ENCODE peak calls at places on chromosomes 6 and 20, in six cellular contexts. O is HepG2, P is HCT116, C is H1, Y is K562, W is GM12878. F is an unnamed sample.
A peak's percentile ranks its signal among the peaks of the same experiment; 100 is the strongest.

GRCh38 chr20:39916236-39916635 is 772.8 kb downstream of the MAFB start:
- DNase-seq in O (no peak), P (no peak), C (no peak), Y (no peak), W (no peak), F (no peak)

GRCh38 chr20:24100370-24101011 is 111.9 kb upstream of the GGTLC1 start:
- DNase-seq in O (peak; percentile 70), P (peak; percentile 18), C (no peak), Y (peak; percentile 24), W (no peak), F (peak; percentile 15)

GRCh38 chr6:11398451-11399326 is 138.9 kb upstream of the TMEM170B start:
- DNase-seq in O (peak; percentile 97), P (no peak), C (no peak), Y (no peak), W (no peak), F (no peak)

GRCh38 chr6:112018619-112019416 is 35.1 kb upstream of the CCN6 start:
- DNase-seq in O (peak; percentile 87), P (no peak), C (no peak), Y (no peak), W (no peak), F (no peak)

GRCh38 chr6:88586371-88587157 is 376.9 kb downstream of the RNGTT start:
- DNase-seq in O (no peak), P (no peak), C (no peak), Y (no peak), W (no peak), F (no peak)

GRCh38 chr6:1384549-1385128 is 4.7 kb upstream of the FOXF2 start:
- DNase-seq in O (no peak), P (no peak), C (no peak), Y (no peak), W (no peak), F (no peak)

GRCh38 chr20:57737349-57737748 is 27.5 kb upstream of the PMEPA1 start:
- DNase-seq in O (no peak), P (no peak), C (no peak), Y (no peak), W (no peak), F (no peak)

GRCh38 chr6:34919651-34920050 is 30.6 kb downstream of the ANKS1A start:
- DNase-seq in O (no peak), P (no peak), C (no peak), Y (no peak), W (no peak), F (no peak)

GRCh38 chr6:170032197-170032596 is 258.7 kb downstream of the DLL1 start:
- DNase-seq in O (no peak), P (no peak), C (no peak), Y (no peak), W (no peak), F (no peak)

GRCh38 chr20:37519508-37520416 is 1.3 kb upstream of the NNAT start:
- DNase-seq in O (peak; percentile 70), P (no peak), C (no peak), Y (peak; percentile 46), W (no peak), F (no peak)

GRCh38 chr6:170200458-170200891 is 90.4 kb downstream of the DLL1 start:
- DNase-seq in O (no peak), P (no peak), C (no peak), Y (no peak), W (no peak), F (no peak)

GRCh38 chr20:51801220-51801991 is 915 bp downstream of the SALL4 start:
- DNase-seq in O (no peak), P (no peak), C (no peak), Y (no peak), W (no peak), F (no peak)

GRCh38 chr6:5121479-5121878 is 36.3 kb downstream of the PPP1R3G start:
- DNase-seq in O (peak; percentile 63), P (no peak), C (no peak), Y (no peak), W (no peak), F (no peak)

GRCh38 chr6:37242429-37243052 is 15.0 kb upstream of the TBC1D22B start:
- DNase-seq in O (peak; percentile 82), P (peak; percentile 82), C (no peak), Y (peak; percentile 77), W (no peak), F (no peak)

GRCh38 chr6:30213999-30214982 is 1.1 kb upstream of the TRIM26 start:
- DNase-seq in O (peak; percentile 66), P (no peak), C (no peak), Y (peak; percentile 30), W (peak; percentile 33), F (no peak)

GRCh38 chr6:369559-370431 is 21.8 kb upstream of the IRF4 start:
- DNase-seq in O (no peak), P (no peak), C (no peak), Y (no peak), W (no peak), F (no peak)

GRCh38 chr20:49328790-49329189 is 50.9 kb upstream of the ZNFX1 start:
- DNase-seq in O (no peak), P (no peak), C (no peak), Y (no peak), W (no peak), F (no peak)

GRCh38 chr6:122696079-122696478 is 83.4 kb upstream of the FABP7 start:
- DNase-seq in O (no peak), P (peak; percentile 77), C (no peak), Y (no peak), W (no peak), F (no peak)

GRCh38 chr6:20952605-20953004 is 418.3 kb downstream of the CDKAL1 start:
- DNase-seq in O (peak; percentile 29), P (peak; percentile 60), C (no peak), Y (no peak), W (no peak), F (no peak)

GRCh38 chr6:95439741-95440140 is 137.6 kb upstream of the MANEA start:
- DNase-seq in O (peak; percentile 10), P (no peak), C (no peak), Y (no peak), W (no peak), F (no peak)

GRCh38 chr20:57795347-57795697 is 85.5 kb upstream of the PMEPA1 start:
- DNase-seq in O (peak; percentile 39), P (no peak), C (no peak), Y (no peak), W (no peak), F (no peak)

GRCh38 chr6:157726892-157727628 is 96.0 kb upstream of the SNX9 start:
- DNase-seq in O (no peak), P (no peak), C (no peak), Y (no peak), W (no peak), F (no peak)

GRCh38 chr6:9583946-9584345 is 830.9 kb downstream of the TFAP2A start:
- DNase-seq in O (no peak), P (no peak), C (no peak), Y (no peak), W (no peak), F (no peak)

GRCh38 chr6:156154896-156155295 is 622.3 kb upstream of the ARID1B start:
- DNase-seq in O (no peak), P (no peak), C (no peak), Y (no peak), W (no peak), F (no peak)

GRCh38 chr6:15616266-15616665 is 46.6 kb downstream of the DTNBP1 start:
- DNase-seq in O (no peak), P (no peak), C (no peak), Y (no peak), W (no peak), F (no peak)

DNA sequence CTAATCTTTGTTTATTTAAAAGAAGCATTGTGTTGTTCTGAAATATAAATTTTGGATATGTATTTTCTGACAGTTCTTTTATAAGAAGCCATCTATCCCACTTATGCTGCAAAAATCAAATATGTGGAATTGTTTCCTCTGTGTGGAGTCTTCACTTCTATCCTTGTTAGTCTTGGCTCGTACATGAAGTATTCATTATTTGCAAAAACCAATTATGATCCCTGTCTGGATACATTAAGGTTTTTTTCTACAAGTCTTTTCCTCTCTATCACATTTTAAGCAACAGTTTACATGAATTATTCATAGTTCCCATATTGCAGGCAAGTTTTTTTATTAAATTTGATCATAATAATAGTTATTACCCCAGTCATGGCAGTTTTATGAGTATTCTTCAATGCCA is 490.8 kb upstream of the GJE1 start:
- DNase-seq in O (no peak), P (no peak), C (no peak), Y (no peak), W (no peak), F (no peak)
- TF ChIP-seq ZNF274 in O (no peak), P (no peak), C (no peak), Y (no peak), W (no peak), F (no peak)

DNA sequence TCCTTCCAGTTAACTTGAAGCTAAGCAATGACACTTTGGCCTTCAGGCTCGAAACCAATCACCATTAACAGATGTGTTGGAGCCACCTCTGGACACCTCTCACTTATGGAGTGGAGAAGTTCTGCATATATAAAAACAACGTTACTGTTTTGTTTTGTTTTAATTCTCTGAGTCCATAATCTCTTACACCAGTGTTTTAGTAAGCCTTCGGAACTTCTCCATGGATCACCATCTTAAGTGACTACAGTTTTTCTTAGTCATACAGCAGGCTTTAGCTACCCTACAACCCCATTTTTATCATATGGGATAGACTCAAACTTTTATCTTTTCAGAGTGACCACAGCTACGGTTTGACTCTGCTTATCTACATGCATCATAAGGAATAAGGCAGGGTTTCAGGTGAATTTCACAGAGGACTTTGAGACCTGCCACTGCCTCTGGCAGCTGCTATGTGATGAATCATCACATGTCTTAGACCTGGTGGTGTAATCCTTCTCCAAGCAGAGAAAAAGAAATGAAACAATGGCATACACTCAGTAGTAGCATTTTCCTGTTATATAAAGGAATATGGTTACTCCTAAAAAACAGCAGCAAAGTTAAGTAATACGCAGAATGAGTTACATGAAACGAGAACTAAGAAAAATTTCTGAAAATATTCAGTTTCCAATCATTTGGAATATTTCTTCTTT is 5.5 kb upstream of the HDDC2 start:
- DNase-seq in O (peak; percentile 33), P (no peak), C (no peak), Y (peak; percentile 78), W (no peak), F (no peak)
- TF ChIP-seq ZNF274 in O (no peak), P (no peak), C (no peak), Y (no peak), W (no peak), F (no peak)

DNA sequence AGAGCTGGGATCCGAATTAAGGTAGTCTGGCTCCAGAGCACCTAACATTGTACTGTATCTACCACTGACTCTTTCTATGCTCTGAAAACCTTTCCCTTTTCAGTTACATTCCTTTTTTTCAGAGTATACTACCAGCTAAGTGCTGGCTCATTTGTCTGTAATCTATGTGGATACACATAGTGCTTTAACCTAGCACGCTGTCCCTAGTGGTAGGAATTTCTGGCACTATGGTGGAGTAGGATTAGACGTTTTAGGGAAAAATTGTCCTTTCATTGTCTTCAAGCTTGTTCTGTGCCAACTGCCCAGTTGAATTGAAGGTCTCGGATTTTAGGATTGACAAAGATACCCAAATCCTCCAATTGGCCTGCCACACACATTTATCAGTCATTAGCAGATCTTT is 259.1 kb upstream of the FERMT1 start:
- DNase-seq in O (peak; percentile 50), P (no peak), C (no peak), Y (no peak), W (no peak), F (peak; percentile 51)
- TF ChIP-seq ZNF274 in O (no peak), P (no peak), C (no peak), Y (no peak), W (no peak), F (no peak)

DNA sequence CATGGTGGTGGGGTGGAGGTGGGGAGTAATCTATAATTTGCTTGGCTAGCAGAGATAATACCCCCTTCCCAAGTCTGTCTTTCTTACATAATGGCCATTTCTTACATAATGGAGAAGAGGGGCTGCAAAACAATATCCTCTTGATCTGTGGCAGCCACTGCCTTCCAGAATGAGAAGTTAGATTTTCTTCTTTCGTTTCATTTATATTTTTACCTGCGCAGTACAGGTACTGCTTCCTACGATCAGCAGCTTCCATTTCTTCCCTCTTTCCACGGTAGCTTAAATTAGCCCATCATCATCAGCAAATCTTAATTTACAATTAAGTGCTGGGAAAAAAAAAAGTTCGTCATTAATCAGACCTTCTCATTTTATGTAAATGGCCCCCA is 30.2 kb downstream of the GNAS start:
- DNase-seq in O (no peak), P (no peak), C (no peak), Y (no peak), W (no peak), F (no peak)
- TF ChIP-seq ZNF274 in O (no peak), P (no peak), C (no peak), Y (no peak), W (no peak), F (no peak)